ENCODE peak calls at places on chromosomes 16 and 17, in seven cellular contexts. One of them, this sample, is unnamed.

GRCh38 chr17:37828313-37829124 is 83.7 kb upstream of the HNF1B start:
- DNase-seq in GM12892: no peak
- DNase-seq in neural progenitor cell: no peak
- DNase-seq in Right ventricle myocardium superior: no peak
- DNase-seq in dorsolateral prefrontal cortex: no peak
- DNase-seq in coronary artery: no peak
- DNase-seq in hepatocyte: no peak
- DNase-seq in this sample: peak

GRCh38 chr17:7988750-7989178 is 13.7 kb upstream of the GUCY2D start:
- DNase-seq in GM12892: no peak
- DNase-seq in neural progenitor cell: peak
- DNase-seq in Right ventricle myocardium superior: no peak
- DNase-seq in dorsolateral prefrontal cortex: no peak
- DNase-seq in coronary artery: no peak
- DNase-seq in hepatocyte: peak
- DNase-seq in this sample: peak

GRCh38 chr16:23668873-23669272 is 9.8 kb upstream of the PLK1 start:
- DNase-seq in GM12892: no peak
- DNase-seq in neural progenitor cell: no peak
- DNase-seq in Right ventricle myocardium superior: no peak
- DNase-seq in dorsolateral prefrontal cortex: no peak
- DNase-seq in coronary artery: no peak
- DNase-seq in hepatocyte: no peak
- DNase-seq in this sample: no peak

GRCh38 chr16:10126686-10127085 is 55.5 kb downstream of the GRIN2A start:
- DNase-seq in GM12892: no peak
- DNase-seq in neural progenitor cell: no peak
- DNase-seq in Right ventricle myocardium superior: no peak
- DNase-seq in dorsolateral prefrontal cortex: no peak
- DNase-seq in coronary artery: no peak
- DNase-seq in hepatocyte: no peak
- DNase-seq in this sample: no peak

GRCh38 chr17:69557339-69557738 is 142.8 kb downstream of the MAP2K6 start:
- DNase-seq in GM12892: no peak
- DNase-seq in neural progenitor cell: no peak
- DNase-seq in Right ventricle myocardium superior: no peak
- DNase-seq in dorsolateral prefrontal cortex: no peak
- DNase-seq in coronary artery: no peak
- DNase-seq in hepatocyte: no peak
- DNase-seq in this sample: no peak

GRCh38 chr17:65627892-65628622 is 66.6 kb upstream of the AXIN2 start:
- DNase-seq in GM12892: no peak
- DNase-seq in neural progenitor cell: no peak
- DNase-seq in Right ventricle myocardium superior: no peak
- DNase-seq in dorsolateral prefrontal cortex: no peak
- DNase-seq in coronary artery: no peak
- DNase-seq in hepatocyte: peak
- DNase-seq in this sample: no peak

GRCh38 chr17:21125862-21126261 is 902 bp upstream of the DHRS7B start:
- DNase-seq in GM12892: no peak
- DNase-seq in neural progenitor cell: no peak
- DNase-seq in Right ventricle myocardium superior: no peak
- DNase-seq in dorsolateral prefrontal cortex: no peak
- DNase-seq in coronary artery: no peak
- DNase-seq in hepatocyte: no peak
- DNase-seq in this sample: no peak

GRCh38 chr16:11585460-11586374 is 1.0 kb downstream of the LITAF start:
- DNase-seq in GM12892: no peak
- DNase-seq in neural progenitor cell: no peak
- DNase-seq in Right ventricle myocardium superior: no peak
- DNase-seq in dorsolateral prefrontal cortex: no peak
- DNase-seq in coronary artery: peak
- DNase-seq in hepatocyte: no peak
- DNase-seq in this sample: no peak

GRCh38 chr17:55830699-55831098 is 79.8 kb downstream of the PCTP start:
- DNase-seq in GM12892: no peak
- DNase-seq in neural progenitor cell: no peak
- DNase-seq in Right ventricle myocardium superior: no peak
- DNase-seq in dorsolateral prefrontal cortex: no peak
- DNase-seq in coronary artery: no peak
- DNase-seq in hepatocyte: no peak
- DNase-seq in this sample: no peak

GRCh38 chr17:17849863-17850373 is 13.1 kb upstream of the SREBF1 start:
- DNase-seq in GM12892: peak
- DNase-seq in neural progenitor cell: peak
- DNase-seq in Right ventricle myocardium superior: peak
- DNase-seq in dorsolateral prefrontal cortex: no peak
- DNase-seq in coronary artery: no peak
- DNase-seq in hepatocyte: peak
- DNase-seq in this sample: peak

This sample was measured in K562.